ENCODE peak calls at places on chromosomes 1 and 21, in ten cellular contexts. One of them, this sample, is unnamed.

GRCh38 chr1:43506233-43506632 is 24.4 kb upstream of the PTPRF start:
- DNase-seq in pancreas: no peak
- DNase-seq in fibroblast of pulmonary artery: no peak
- DNase-seq in lower leg skin: no peak
- DNase-seq in AG04449: no peak
- DNase-seq in prostate gland: no peak
- DNase-seq in tibial artery: no peak
- DNase-seq in body of pancreas: no peak
- DNase-seq in kidney epithelial cell: no peak
- DNase-seq in colonic mucosa: no peak
- DNase-seq in this sample: no peak

GRCh38 chr1:203628997-203629508 is 2.4 kb downstream of the ATP2B4 start:
- DNase-seq in body of pancreas: no peak
- DNase-seq in tibial artery: no peak
- DNase-seq in prostate gland: no peak
- DNase-seq in AG04449: no peak
- DNase-seq in fibroblast of pulmonary artery: no peak
- DNase-seq in colonic mucosa: peak; percentile 43
- DNase-seq in lower leg skin: no peak
- DNase-seq in pancreas: no peak
- DNase-seq in kidney epithelial cell: no peak
- DNase-seq in this sample: no peak

GRCh38 chr1:216666431-216666830 is 56.8 kb downstream of the ESRRG start:
- DNase-seq in lower leg skin: no peak
- DNase-seq in tibial artery: no peak
- DNase-seq in colonic mucosa: no peak
- DNase-seq in kidney epithelial cell: no peak
- DNase-seq in fibroblast of pulmonary artery: no peak
- DNase-seq in prostate gland: no peak
- DNase-seq in body of pancreas: no peak
- DNase-seq in pancreas: no peak
- DNase-seq in AG04449: no peak
- DNase-seq in this sample: no peak

GRCh38 chr1:184387069-184387870 is 441 bp downstream of the C1orf21 start:
- DNase-seq in lower leg skin: peak; percentile 43
- DNase-seq in prostate gland: peak; percentile 43
- DNase-seq in colonic mucosa: peak; percentile 55
- DNase-seq in tibial artery: peak; percentile 69
- DNase-seq in kidney epithelial cell: no peak
- DNase-seq in fibroblast of pulmonary artery: peak; percentile 36
- DNase-seq in pancreas: peak; percentile 58
- DNase-seq in AG04449: no peak
- DNase-seq in body of pancreas: peak; percentile 41
- DNase-seq in this sample: peak; percentile 28

GRCh38 chr1:52423771-52424170 is 19.4 kb downstream of the PRPF38A start:
- DNase-seq in tibial artery: no peak
- DNase-seq in kidney epithelial cell: no peak
- DNase-seq in colonic mucosa: no peak
- DNase-seq in body of pancreas: no peak
- DNase-seq in fibroblast of pulmonary artery: no peak
- DNase-seq in AG04449: no peak
- DNase-seq in lower leg skin: no peak
- DNase-seq in pancreas: no peak
- DNase-seq in prostate gland: no peak
- DNase-seq in this sample: no peak

GRCh38 chr1:46532498-46533178 is 18.8 kb downstream of the KNCN start:
- DNase-seq in prostate gland: peak; percentile 33
- DNase-seq in lower leg skin: no peak
- DNase-seq in body of pancreas: peak; percentile 53
- DNase-seq in AG04449: no peak
- DNase-seq in colonic mucosa: peak; percentile 71
- DNase-seq in fibroblast of pulmonary artery: peak; percentile 54
- DNase-seq in kidney epithelial cell: no peak
- DNase-seq in tibial artery: peak; percentile 79
- DNase-seq in pancreas: peak; percentile 42
- DNase-seq in this sample: peak; percentile 37

GRCh38 chr1:32199043-32199716 is 1.2 kb upstream of the CCDC28B start:
- DNase-seq in lower leg skin: no peak
- DNase-seq in tibial artery: no peak
- DNase-seq in prostate gland: no peak
- DNase-seq in pancreas: no peak
- DNase-seq in colonic mucosa: no peak
- DNase-seq in kidney epithelial cell: no peak
- DNase-seq in AG04449: no peak
- DNase-seq in body of pancreas: no peak
- DNase-seq in fibroblast of pulmonary artery: no peak
- DNase-seq in this sample: no peak

GRCh38 chr1:245580651-245581050 is 425.9 kb downstream of the KIF26B start:
- DNase-seq in colonic mucosa: no peak
- DNase-seq in lower leg skin: no peak
- DNase-seq in prostate gland: no peak
- DNase-seq in fibroblast of pulmonary artery: no peak
- DNase-seq in kidney epithelial cell: no peak
- DNase-seq in tibial artery: no peak
- DNase-seq in pancreas: no peak
- DNase-seq in body of pancreas: no peak
- DNase-seq in AG04449: no peak
- DNase-seq in this sample: no peak

GRCh38 chr1:30697977-30698376 is 25.4 kb downstream of the MATN1 start:
- DNase-seq in kidney epithelial cell: no peak
- DNase-seq in prostate gland: no peak
- DNase-seq in AG04449: no peak
- DNase-seq in tibial artery: peak; percentile 63
- DNase-seq in pancreas: no peak
- DNase-seq in lower leg skin: no peak
- DNase-seq in fibroblast of pulmonary artery: peak; percentile 38
- DNase-seq in body of pancreas: no peak
- DNase-seq in colonic mucosa: no peak
- DNase-seq in this sample: peak; percentile 69

GRCh38 chr1:62057631-62058290 is 136.9 kb upstream of the L1TD1 start:
- DNase-seq in body of pancreas: no peak
- DNase-seq in lower leg skin: no peak
- DNase-seq in AG04449: no peak
- DNase-seq in colonic mucosa: no peak
- DNase-seq in fibroblast of pulmonary artery: no peak
- DNase-seq in tibial artery: no peak
- DNase-seq in kidney epithelial cell: no peak
- DNase-seq in pancreas: no peak
- DNase-seq in prostate gland: no peak
- DNase-seq in this sample: no peak

GRCh38 chr1:109369167-109369746 is 28.5 kb downstream of the SORT1 start:
- DNase-seq in prostate gland: no peak
- DNase-seq in AG04449: no peak
- DNase-seq in lower leg skin: no peak
- DNase-seq in body of pancreas: no peak
- DNase-seq in fibroblast of pulmonary artery: no peak
- DNase-seq in colonic mucosa: no peak
- DNase-seq in kidney epithelial cell: no peak
- DNase-seq in pancreas: no peak
- DNase-seq in tibial artery: no peak
- DNase-seq in this sample: peak; percentile 40

GRCh38 chr21:26843912-26844257 is 1.3 kb downstream of the ADAMTS1 start:
- DNase-seq in pancreas: no peak
- DNase-seq in colonic mucosa: no peak
- DNase-seq in fibroblast of pulmonary artery: peak; percentile 72
- DNase-seq in tibial artery: no peak
- DNase-seq in AG04449: no peak
- DNase-seq in lower leg skin: no peak
- DNase-seq in prostate gland: no peak
- DNase-seq in kidney epithelial cell: no peak
- DNase-seq in body of pancreas: no peak
- DNase-seq in this sample: peak; percentile 67

GRCh38 chr1:18182518-18183160 is 75.0 kb downstream of the IGSF21 start:
- DNase-seq in AG04449: no peak
- DNase-seq in colonic mucosa: no peak
- DNase-seq in pancreas: peak; percentile 22
- DNase-seq in fibroblast of pulmonary artery: no peak
- DNase-seq in body of pancreas: no peak
- DNase-seq in tibial artery: no peak
- DNase-seq in prostate gland: no peak
- DNase-seq in kidney epithelial cell: peak; percentile 18
- DNase-seq in lower leg skin: no peak
- DNase-seq in this sample: peak; percentile 17

GRCh38 chr1:165875171-165875570 is 47.8 kb downstream of the UCK2 start:
- DNase-seq in pancreas: no peak
- DNase-seq in tibial artery: no peak
- DNase-seq in body of pancreas: no peak
- DNase-seq in kidney epithelial cell: no peak
- DNase-seq in fibroblast of pulmonary artery: no peak
- DNase-seq in colonic mucosa: peak; percentile 28
- DNase-seq in lower leg skin: no peak
- DNase-seq in AG04449: no peak
- DNase-seq in prostate gland: no peak
- DNase-seq in this sample: no peak

GRCh38 chr1:21652101-21652936 is 16.8 kb downstream of the RAP1GAP start:
- DNase-seq in fibroblast of pulmonary artery: no peak
- DNase-seq in pancreas: no peak
- DNase-seq in lower leg skin: no peak
- DNase-seq in kidney epithelial cell: no peak
- DNase-seq in prostate gland: no peak
- DNase-seq in AG04449: no peak
- DNase-seq in body of pancreas: peak; percentile 25
- DNase-seq in colonic mucosa: no peak
- DNase-seq in tibial artery: no peak
- DNase-seq in this sample: no peak
- H3K4me3 ChIP-seq in fibroblast of pulmonary artery: no peak overlapping the region
- H3K4me3 ChIP-seq in pancreas: peak overlapping the region; percentile 31
- H3K4me3 ChIP-seq in lower leg skin: no peak overlapping the region
- H3K4me3 ChIP-seq in kidney epithelial cell: no peak overlapping the region
- H3K4me3 ChIP-seq in prostate gland: peak overlapping the region; percentile 44
- H3K4me3 ChIP-seq in AG04449: no peak overlapping the region
- H3K4me3 ChIP-seq in body of pancreas: no peak overlapping the region
- H3K4me3 ChIP-seq in colonic mucosa: no peak overlapping the region
- H3K4me3 ChIP-seq in tibial artery: peak overlapping the region; percentile 49
- H3K4me3 ChIP-seq in this sample: no peak overlapping the region

GRCh38 chr1:47709302-47710074 is 271.6 kb downstream of the FOXD2 start:
- DNase-seq in body of pancreas: no peak
- DNase-seq in AG04449: no peak
- DNase-seq in prostate gland: no peak
- DNase-seq in colonic mucosa: peak; percentile 54
- DNase-seq in fibroblast of pulmonary artery: no peak
- DNase-seq in kidney epithelial cell: no peak
- DNase-seq in pancreas: no peak
- DNase-seq in lower leg skin: no peak
- DNase-seq in tibial artery: no peak
- DNase-seq in this sample: no peak
- TF ChIP-seq CTCF in body of pancreas: peak; percentile 30
- TF ChIP-seq CTCF in AG04449: peak; percentile 34
- TF ChIP-seq CTCF in prostate gland: peak; percentile 45
- TF ChIP-seq CTCF in colonic mucosa: peak; percentile 19
- TF ChIP-seq CTCF in fibroblast of pulmonary artery: peak; percentile 13
- TF ChIP-seq CTCF in kidney epithelial cell: peak; percentile 37
- TF ChIP-seq CTCF in pancreas: peak; percentile 13
- TF ChIP-seq CTCF in lower leg skin: no peak
- TF ChIP-seq CTCF in tibial artery: peak; percentile 54
- TF ChIP-seq CTCF in this sample: no peak

GRCh38 chr1:182616130-182617074 is 12.2 kb upstream of the RGS16 start:
- DNase-seq in prostate gland: peak; percentile 64
- DNase-seq in body of pancreas: peak; percentile 80
- DNase-seq in AG04449: no peak
- DNase-seq in lower leg skin: peak; percentile 39
- DNase-seq in tibial artery: peak; percentile 92
- DNase-seq in kidney epithelial cell: no peak
- DNase-seq in colonic mucosa: peak; percentile 64
- DNase-seq in fibroblast of pulmonary artery: peak; percentile 68
- DNase-seq in pancreas: peak; percentile 54
- DNase-seq in this sample: peak; percentile 51
- H3K4me3 ChIP-seq in prostate gland: no peak overlapping the region
- H3K4me3 ChIP-seq in body of pancreas: no peak overlapping the region
- H3K4me3 ChIP-seq in AG04449: no peak overlapping the region
- H3K4me3 ChIP-seq in lower leg skin: no peak overlapping the region
- H3K4me3 ChIP-seq in tibial artery: peak overlapping the region; percentile 60
- H3K4me3 ChIP-seq in kidney epithelial cell: no peak overlapping the region
- H3K4me3 ChIP-seq in colonic mucosa: no peak overlapping the region
- H3K4me3 ChIP-seq in fibroblast of pulmonary artery: no peak overlapping the region
- H3K4me3 ChIP-seq in pancreas: no peak overlapping the region
- H3K4me3 ChIP-seq in this sample: no peak overlapping the region

GRCh38 chr1:2249559-2249906 is 21.4 kb downstream of the SKI start:
- DNase-seq in prostate gland: no peak
- DNase-seq in lower leg skin: no peak
- DNase-seq in kidney epithelial cell: no peak
- DNase-seq in pancreas: no peak
- DNase-seq in tibial artery: no peak
- DNase-seq in body of pancreas: no peak
- DNase-seq in AG04449: no peak
- DNase-seq in colonic mucosa: no peak
- DNase-seq in fibroblast of pulmonary artery: no peak
- DNase-seq in this sample: no peak

GRCh38 chr1:2248854-2249558 is 20.9 kb downstream of the SKI start:
- DNase-seq in tibial artery: no peak
- DNase-seq in prostate gland: no peak
- DNase-seq in lower leg skin: no peak
- DNase-seq in pancreas: no peak
- DNase-seq in colonic mucosa: no peak
- DNase-seq in AG04449: no peak
- DNase-seq in fibroblast of pulmonary artery: no peak
- DNase-seq in kidney epithelial cell: no peak
- DNase-seq in body of pancreas: no peak
- DNase-seq in this sample: no peak

GRCh38 chr1:2250721-2251281 is 22.7 kb downstream of the SKI start:
- DNase-seq in colonic mucosa: peak; percentile 23
- DNase-seq in body of pancreas: no peak
- DNase-seq in prostate gland: peak; percentile 72
- DNase-seq in lower leg skin: no peak
- DNase-seq in kidney epithelial cell: no peak
- DNase-seq in tibial artery: no peak
- DNase-seq in fibroblast of pulmonary artery: no peak
- DNase-seq in AG04449: no peak
- DNase-seq in pancreas: no peak
- DNase-seq in this sample: no peak

GRCh38 chr1:2247760-2248126 is 19.6 kb downstream of the SKI start:
- DNase-seq in pancreas: no peak
- DNase-seq in fibroblast of pulmonary artery: no peak
- DNase-seq in tibial artery: peak; percentile 70
- DNase-seq in kidney epithelial cell: no peak
- DNase-seq in colonic mucosa: no peak
- DNase-seq in AG04449: no peak
- DNase-seq in body of pancreas: peak; percentile 19
- DNase-seq in lower leg skin: no peak
- DNase-seq in prostate gland: peak; percentile 53
- DNase-seq in this sample: no peak

DNA sequence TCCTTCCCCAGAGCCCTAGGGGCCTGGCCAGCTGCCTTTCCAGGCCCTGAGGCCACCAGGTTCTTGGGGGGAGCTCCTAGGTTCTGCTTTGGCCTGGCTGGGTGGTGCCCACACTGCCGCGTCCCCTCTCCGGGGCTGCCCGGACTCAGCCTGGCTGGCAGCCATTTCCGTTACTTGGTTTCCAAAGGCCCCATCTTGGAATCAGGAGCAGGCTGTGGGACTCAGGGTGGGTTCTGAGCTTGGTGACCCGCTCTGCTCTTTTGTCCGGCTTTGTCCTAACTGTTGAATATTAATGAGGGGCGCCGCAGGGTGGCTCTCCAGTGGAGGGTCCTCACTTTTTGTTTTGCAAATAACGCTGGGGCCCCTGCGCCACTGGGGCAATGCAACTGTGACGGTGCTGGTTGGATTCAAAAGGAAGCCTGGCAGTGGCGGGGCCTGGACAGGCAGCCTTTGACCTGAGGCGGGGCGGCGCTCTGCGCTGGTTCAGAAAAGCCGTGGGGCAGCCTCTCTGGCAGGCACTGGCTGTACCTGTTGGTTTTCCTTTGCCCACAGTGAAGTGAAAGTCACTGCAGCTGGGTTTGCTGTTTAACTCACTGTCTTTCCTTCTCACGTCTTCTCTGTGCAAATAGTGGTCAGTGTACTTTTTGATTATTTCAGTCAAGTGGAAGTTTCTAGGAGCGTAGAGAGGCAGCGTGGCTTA is 20.2 kb downstream of the SKI start:
- DNase-seq in lower leg skin: no peak
- DNase-seq in body of pancreas: peak; percentile 76
- DNase-seq in prostate gland: peak; percentile 81
- DNase-seq in AG04449: no peak
- DNase-seq in colonic mucosa: peak; percentile 82
- DNase-seq in tibial artery: no peak
- DNase-seq in pancreas: peak; percentile 69
- DNase-seq in kidney epithelial cell: no peak
- DNase-seq in fibroblast of pulmonary artery: no peak
- DNase-seq in this sample: no peak
- TF ChIP-seq CTCF in lower leg skin: no peak
- TF ChIP-seq CTCF in body of pancreas: peak; percentile 19
- TF ChIP-seq CTCF in prostate gland: no peak
- TF ChIP-seq CTCF in AG04449: no peak
- TF ChIP-seq CTCF in colonic mucosa: no peak
- TF ChIP-seq CTCF in tibial artery: no peak
- TF ChIP-seq CTCF in pancreas: no peak
- TF ChIP-seq CTCF in kidney epithelial cell: no peak
- TF ChIP-seq CTCF in fibroblast of pulmonary artery: no peak
- TF ChIP-seq CTCF in this sample: no peak

This sample was measured in fibroblast of mammary gland.